ENCODE peak calls at places on chromosome 12, in eight cellular contexts. C is activated CD4-positive, alpha-beta T cell treated with anti-CD3 and anti-CD28 coated beads for 36 hours; V is AML-193; D is epithelial cell of esophagus; U is NCI-H1092; W is stimulated activated CD4-positive, alpha-beta T cell treated with anti-CD3 and anti-CD28 coated beads, TNF-alpha, amount 100 ng/mL, for 1 hour; G is HEK293T; Q is head of caudate nucleus. A is an unnamed sample.

GRCh38 chr12:100265732-100266131 is 1.1 kb downstream of the DEPDC4 start:
- DNase-seq in D (no peak), U (no peak), G (no peak), V (no peak), Q (no peak), W (no peak), C (no peak), A (no peak)

GRCh38 chr12:103503546-103504480 is 8.0 kb upstream of the C12orf42 start:
- DNase-seq in G (peak; percentile 23), D (peak; percentile 68), C (peak; percentile 71), W (no peak), Q (no peak), U (no peak), V (peak; percentile 18), A (peak; percentile 65)

GRCh38 chr12:1791104-1791927 is 29.0 kb upstream of the LRTM2 start:
- DNase-seq in V (peak; percentile 67), D (peak; percentile 72), Q (peak; percentile 78), W (peak; percentile 44), C (peak; percentile 82), G (peak; percentile 59), U (peak; percentile 62), A (peak; percentile 78)

GRCh38 chr12:130044991-130045621 is 117.2 kb upstream of the FZD10 start:
- DNase-seq in D (no peak), Q (no peak), G (no peak), U (peak; percentile 25), W (no peak), C (no peak), V (no peak), A (no peak)

GRCh38 chr12:57717131-57717530 is 21.4 kb downstream of the AGAP2 start:
- DNase-seq in G (no peak), Q (no peak), D (no peak), W (no peak), V (no peak), C (no peak), U (no peak), A (no peak)

GRCh38 chr12:115763982-115764621 is 513.4 kb downstream of the MED13L start:
- DNase-seq in G (peak; percentile 10), D (peak; percentile 5), C (no peak), U (no peak), Q (no peak), W (no peak), V (no peak), A (no peak)

GRCh38 chr12:27261866-27262265 is 17.8 kb downstream of the STK38L start:
- DNase-seq in Q (no peak), C (no peak), G (no peak), V (no peak), D (no peak), W (no peak), U (no peak), A (no peak)

GRCh38 chr12:104890463-104891096 is 67.5 kb downstream of the SLC41A2 start:
- DNase-seq in V (no peak), Q (no peak), G (no peak), W (no peak), U (no peak), D (peak; percentile 27), C (peak; percentile 26), A (no peak)

GRCh38 chr12:3130053-3130805 is 53.0 kb downstream of the TSPAN9 start:
- DNase-seq in C (no peak), G (no peak), D (peak; percentile 21), W (no peak), V (peak; percentile 50), U (peak; percentile 71), Q (no peak), A (no peak)

GRCh38 chr12:54432815-54433164 is 13.7 kb upstream of the ITGA5 start:
- DNase-seq in U (no peak), Q (no peak), C (no peak), V (no peak), G (no peak), D (no peak), W (no peak), A (no peak)

GRCh38 chr12:3332190-3332589 is 158.8 kb upstream of the PRMT8 start:
- DNase-seq in V (no peak), Q (no peak), C (no peak), G (no peak), W (no peak), D (peak; percentile 63), U (no peak), A (no peak)

GRCh38 chr12:30905483-30906009 is 21.0 kb upstream of the TSPAN11 start:
- DNase-seq in V (no peak), Q (no peak), U (no peak), G (no peak), D (no peak), W (no peak), C (no peak), A (no peak)

GRCh38 chr12:6264402-6265037 is 46.0 kb upstream of the PLEKHG6 start:
- DNase-seq in C (no peak), V (no peak), G (no peak), U (no peak), D (no peak), Q (no peak), W (no peak), A (no peak)

A was measured in activated naive CD4-positive, alpha-beta T cell treated with anti-CD3 and anti-CD28 coated beads, Interleukin-2, amount 10 ng/mL, durations not matched to agents 7 days and 5 days.